ENCODE peak calls at places on chromosomes 7 and 10, in seven cellular contexts. P is lung microvascular endothelial cell; R is stomach; X is SJSA1; I is activated T-cell treated with anti-CD3 and anti-CD28 coated beads, Interleukin-2, amount 50 U/mL, for 48 hours; O is ELR; V is activated naive CD4-positive, alpha-beta T cell. B is an unnamed sample.
A peak's percentile ranks its signal among the peaks of the same experiment; 100 is the strongest.

GRCh38 chr7:122137291-122138077 is 6.6 kb downstream of the AASS start:
- DNase-seq in X (no peak), R (no peak), I (no peak), P (peak; percentile 52), O (peak; percentile 62), V (no peak), B (no peak)

GRCh38 chr7:114439581-114439980 is 25.0 kb downstream of the FOXP2 start:
- DNase-seq in I (no peak), P (peak; percentile 3), R (no peak), V (no peak), X (no peak), O (no peak), B (no peak)

GRCh38 chr7:24334627-24335026 is 50.6 kb downstream of the NPY start:
- DNase-seq in P (no peak), O (no peak), R (no peak), X (no peak), I (no peak), V (no peak), B (no peak)

GRCh38 chr10:103855852-103856496 is 598 bp upstream of the SH3PXD2A start:
- DNase-seq in X (no peak), O (no peak), V (no peak), I (no peak), R (no peak), P (no peak), B (no peak)

GRCh38 chr7:25832456-25832855 is 319.5 kb upstream of the NFE2L3 start:
- DNase-seq in X (no peak), I (no peak), R (no peak), O (no peak), V (no peak), P (peak; percentile 66), B (no peak)

GRCh38 chr10:93967756-93968155 is 26.0 kb upstream of the PLCE1 start:
- DNase-seq in X (no peak), P (no peak), R (no peak), V (no peak), I (no peak), O (no peak), B (no peak)

GRCh38 chr7:150381096-150381495 is 2.0 kb downstream of the ZNF775 start:
- DNase-seq in P (no peak), I (no peak), X (no peak), V (no peak), R (no peak), O (no peak), B (no peak)

GRCh38 chr7:192035-192649 is at the start of gene FAM20C:
- DNase-seq in R (peak; percentile 91), X (no peak), O (peak; percentile 92), I (peak; percentile 38), P (peak; percentile 10), V (peak; percentile 6), B (peak; percentile 52)

GRCh38 chr10:33109788-33110469 is 151.9 kb upstream of the ITGB1 start:
- DNase-seq in I (no peak), V (no peak), O (no peak), X (no peak), P (no peak), R (no peak), B (no peak)

GRCh38 chr10:84185526-84186175 is 8.7 kb upstream of the CDHR1 start:
- DNase-seq in I (no peak), O (no peak), X (no peak), R (no peak), V (no peak), P (no peak), B (no peak)

GRCh38 chr10:69731184-69731583 is 70.5 kb upstream of the COL13A1 start:
- DNase-seq in I (no peak), O (peak; percentile 35), R (no peak), P (no peak), V (no peak), X (peak; percentile 57), B (no peak)

GRCh38 chr10:61791216-61791615 is 110.3 kb upstream of the ARID5B start:
- DNase-seq in O (no peak), V (no peak), I (no peak), P (no peak), X (no peak), R (no peak), B (no peak)

GRCh38 chr7:82362129-82362528 is 81.4 kb downstream of the CACNA2D1 start:
- DNase-seq in X (no peak), O (peak; percentile 72), I (no peak), V (no peak), P (no peak), R (no peak), B (no peak)